ENCODE peak calls at places on chromosomes 4 and X, in ten cellular contexts. K is aorta, T is Caco-2, O is activated T-cell treated with anti-CD3 and anti-CD28 coated beads for 48 hours, I is Peyer's patch, W is G401, D is kidney epithelial cell, U is NCI-H1105, N is EL, F is epithelial cell of proximal tubule. H is an unnamed sample.

GRCh38 chr4:153497091-153497531 is 31.0 kb downstream of the TMEM131L start:
- DNase-seq in K (no peak), T (no peak), O (no peak), I (peak), W (no peak), D (no peak), U (no peak), N (peak), F (peak), H (peak)

GRCh38 chr4:37463457-37463856 is 218.9 kb downstream of the NWD2 start:
- DNase-seq in K (no peak), T (no peak), O (no peak), I (no peak), W (no peak), D (no peak), U (no peak), N (no peak), F (no peak), H (no peak)

GRCh38 chr4:179836179-179837075 is 2394.2 kb upstream of the AGA start:
- DNase-seq in K (no peak), T (no peak), O (no peak), I (no peak), W (no peak), D (no peak), U (no peak), N (no peak), F (no peak), H (no peak)

GRCh38 chrX:154380153-154380552 is 1.1 kb downstream of the EMD start:
- DNase-seq in K (no peak), T (no peak), O (no peak), I (no peak), W (no peak), D (no peak), U (no peak), N (no peak), F (no peak), H (no peak)

GRCh38 chr4:70925899-70926635 is 23.9 kb downstream of the MOB1B start:
- DNase-seq in K (no peak), T (no peak), O (no peak), I (no peak), W (no peak), D (no peak), U (no peak), N (no peak), F (no peak), H (no peak)

GRCh38 chr4:26062221-26062620 is 148.2 kb downstream of the SMIM20 start:
- DNase-seq in K (no peak), T (no peak), O (no peak), I (no peak), W (no peak), D (no peak), U (no peak), N (peak), F (no peak), H (no peak)

GRCh38 chrX:92230628-92231027 is 451.5 kb downstream of the PCDH11X start:
- DNase-seq in K (no peak), T (no peak), O (no peak), I (no peak), W (no peak), D (no peak), U (no peak), N (no peak), F (no peak), H (no peak)

GRCh38 chr4:41258783-41259182 is 2.1 kb downstream of the UCHL1 start:
- DNase-seq in K (no peak), T (peak), O (no peak), I (no peak), W (peak), D (peak), U (no peak), N (peak), F (peak), H (peak)

GRCh38 chr4:16864199-16864598 is 34.2 kb downstream of the LDB2 start:
- DNase-seq in K (no peak), T (no peak), O (no peak), I (no peak), W (no peak), D (no peak), U (no peak), N (no peak), F (no peak), H (no peak)

GRCh38 chr4:118313098-118313497 is 39.7 kb downstream of the PRSS12 start:
- DNase-seq in K (no peak), T (no peak), O (no peak), I (no peak), W (peak), D (no peak), U (no peak), N (no peak), F (no peak), H (no peak)

GRCh38 chr4:103032575-103032974 is 13.1 kb upstream of the SLC9B1 start:
- DNase-seq in K (no peak), T (peak), O (no peak), I (peak), W (peak), D (no peak), U (no peak), N (peak), F (no peak), H (no peak)

GRCh38 chr4:124713213-124713592 is 671 bp upstream of the ANKRD50 start:
- DNase-seq in K (peak), T (peak), O (peak), I (peak), W (peak), D (peak), U (no peak), N (peak), F (peak), H (peak)

GRCh38 chr4:20203508-20203907 is 48.2 kb upstream of the SLIT2 start:
- DNase-seq in K (no peak), T (no peak), O (no peak), I (no peak), W (no peak), D (no peak), U (no peak), N (peak), F (no peak), H (no peak)

GRCh38 chrX:103556941-103557340 is 28.4 kb upstream of the TCEAL4 start:
- DNase-seq in K (no peak), T (no peak), O (no peak), I (no peak), W (no peak), D (no peak), U (no peak), N (no peak), F (no peak), H (no peak)

GRCh38 chrX:33183366-33183765 is 28.0 kb downstream of the DMD start:
- DNase-seq in K (peak), T (no peak), O (no peak), I (no peak), W (no peak), D (no peak), U (no peak), N (no peak), F (no peak), H (no peak)

GRCh38 chrX:139120760-139121159 is 409.2 kb upstream of the FGF13 start:
- DNase-seq in K (no peak), T (no peak), O (no peak), I (no peak), W (no peak), D (peak), U (no peak), N (no peak), F (no peak), H (peak)

GRCh38 chrX:24426921-24427746 is 38.0 kb upstream of the PDK3 start:
- DNase-seq in K (no peak), T (no peak), O (no peak), I (no peak), W (no peak), D (no peak), U (no peak), N (no peak), F (peak), H (peak)

GRCh38 chr4:84481077-84481878 is 17.8 kb downstream of the NKX6-1 start:
- DNase-seq in K (no peak), T (no peak), O (no peak), I (no peak), W (no peak), D (no peak), U (no peak), N (no peak), F (no peak), H (no peak)

GRCh38 chr4:163194593-163194992 is 27.9 kb upstream of the NAF1 start:
- DNase-seq in K (peak), T (no peak), O (no peak), I (no peak), W (no peak), D (no peak), U (no peak), N (no peak), F (no peak), H (no peak)

GRCh38 chrX:20477836-20478532 is 211.3 kb upstream of the RPS6KA3 start:
- DNase-seq in K (no peak), T (peak), O (no peak), I (peak), W (peak), D (no peak), U (peak), N (no peak), F (no peak), H (no peak)

GRCh38 chrX:20623448-20623847 is 356.7 kb upstream of the RPS6KA3 start:
- DNase-seq in K (no peak), T (no peak), O (no peak), I (no peak), W (no peak), D (peak), U (no peak), N (peak), F (peak), H (peak)

GRCh38 chr4:84966382-84967291 is at the start of gene WDFY3:
- DNase-seq in K (peak), T (peak), O (no peak), I (peak), W (peak), D (peak), U (peak), N (peak), F (no peak), H (peak)

GRCh38 chr4:153530284-153530995 is 64.3 kb downstream of the TMEM131L start:
- DNase-seq in K (no peak), T (no peak), O (no peak), I (no peak), W (no peak), D (no peak), U (no peak), N (no peak), F (no peak), H (no peak)

GRCh38 chr4:42519803-42520417 is 122.6 kb downstream of the SHISA3 start:
- DNase-seq in K (no peak), T (peak), O (peak), I (peak), W (peak), D (no peak), U (no peak), N (peak), F (no peak), H (peak)

GRCh38 chr4:38654273-38654672 is 9.7 kb upstream of the KLF3 start:
- DNase-seq in K (no peak), T (no peak), O (no peak), I (no peak), W (no peak), D (no peak), U (no peak), N (no peak), F (no peak), H (no peak)

GRCh38 chr4:179225594-179225993 is 1783.4 kb upstream of the AGA start:
- DNase-seq in K (no peak), T (no peak), O (no peak), I (no peak), W (no peak), D (no peak), U (no peak), N (no peak), F (no peak), H (no peak)

GRCh38 chr4:148477276-148477675 is 35.1 kb upstream of the NR3C2 start:
- DNase-seq in K (no peak), T (no peak), O (no peak), I (no peak), W (no peak), D (no peak), U (no peak), N (no peak), F (no peak), H (no peak)

GRCh38 chr4:78829296-78829695 is 53.1 kb downstream of the BMP2K start:
- DNase-seq in K (no peak), T (no peak), O (no peak), I (no peak), W (no peak), D (no peak), U (no peak), N (peak), F (no peak), H (no peak)

GRCh38 chr4:110472583-110473329 is 3.2 kb upstream of the ENPEP start:
- DNase-seq in K (no peak), T (peak), O (no peak), I (no peak), W (no peak), D (no peak), U (no peak), N (no peak), F (no peak), H (no peak)